ENCODE peak calls at places on chromosome 4, in five cellular contexts. U is mesenchymal stem cell, H is H9, Q is fibroblast of lung, P is HCT116. V is an unnamed sample.

GRCh38 chr4:107814758-107815552 is 9.8 kb upstream of the SGMS2 start:
- DNase-seq in U (no peak), H (no peak), Q (no peak), P (no peak), V (no peak)

GRCh38 chr4:24771241-24771640 is 24.1 kb upstream of the SOD3 start:
- DNase-seq in U (no peak), H (no peak), Q (peak), P (no peak), V (no peak)

GRCh38 chr4:137531951-137532868 is at the start of gene PCDH18:
- DNase-seq in U (peak), H (peak), Q (peak), P (no peak), V (peak)

GRCh38 chr4:89939464-89939863 is 44.8 kb downstream of the MMRN1 start:
- DNase-seq in U (no peak), H (no peak), Q (peak), P (no peak), V (no peak)

GRCh38 chr4:82903737-82904136 is 3.2 kb downstream of the THAP9 start:
- DNase-seq in U (no peak), H (no peak), Q (no peak), P (no peak), V (no peak)

GRCh38 chr4:88457307-88458090 is 580 bp downstream of the HERC5 start:
- DNase-seq in U (peak), H (peak), Q (no peak), P (peak), V (peak)

GRCh38 chr4:173478884-173479283 is 51.1 kb downstream of the HAND2 start:
- DNase-seq in U (no peak), H (no peak), Q (no peak), P (no peak), V (no peak)

GRCh38 chr4:80253510-80253909 is 13.0 kb upstream of the FGF5 start:
- DNase-seq in U (no peak), H (no peak), Q (no peak), P (no peak), V (no peak)

GRCh38 chr4:127783971-127784519 is 1.9 kb downstream of the HSPA4L start:
- DNase-seq in U (no peak), H (no peak), Q (no peak), P (no peak), V (no peak)

GRCh38 chr4:31349907-31350306 is 629.7 kb downstream of the PCDH7 start:
- DNase-seq in U (no peak), H (no peak), Q (no peak), P (no peak), V (no peak)

GRCh38 chr4:77481856-77482255 is 123.8 kb upstream of the CXCL13 start:
- DNase-seq in U (no peak), H (no peak), Q (peak), P (no peak), V (no peak)

GRCh38 chr4:126969360-126969759 is 663.4 kb upstream of the INTU start:
- DNase-seq in U (peak), H (no peak), Q (peak), P (no peak), V (no peak)

GRCh38 chr4:41067369-41067768 is 147.0 kb downstream of the APBB2 start:
- DNase-seq in U (peak), H (no peak), Q (peak), P (no peak), V (no peak)

GRCh38 chr4:156656911-156657310 is 314.7 kb downstream of the PDGFC start:
- DNase-seq in U (no peak), H (no peak), Q (peak), P (no peak), V (no peak)

GRCh38 chr4:54226399-54227260 is 2.5 kb upstream of the PDGFRA start:
- DNase-seq in U (peak), H (peak), Q (peak), P (no peak), V (peak)

GRCh38 chr4:1171306-1172227 is 816 bp downstream of the SPON2 start:
- DNase-seq in U (no peak), H (peak), Q (no peak), P (no peak), V (peak)

GRCh38 chr4:152780267-152780811 is 585 bp downstream of the ARFIP1 start:
- DNase-seq in U (peak), H (no peak), Q (no peak), P (no peak), V (peak)

GRCh38 chr4:146051724-146052396 is 113.2 kb upstream of the ZNF827 start:
- DNase-seq in U (no peak), H (no peak), Q (peak), P (no peak), V (no peak)

GRCh38 chr4:156422576-156422975 is 468.9 kb upstream of the CTSO start:
- DNase-seq in U (no peak), H (no peak), Q (peak), P (no peak), V (no peak)

GRCh38 chr4:113474017-113474416 is 287.5 kb downstream of the CAMK2D start:
- DNase-seq in U (peak), H (no peak), Q (peak), P (peak), V (no peak)

GRCh38 chr4:166252487-166253402 is 379.7 kb downstream of the TLL1 start:
- DNase-seq in U (peak), H (no peak), Q (peak), P (peak), V (peak)

GRCh38 chr4:88467392-88467791 is 10.5 kb downstream of the HERC5 start:
- DNase-seq in U (no peak), H (no peak), Q (no peak), P (no peak), V (no peak)

GRCh38 chr4:77488882-77489281 is 116.7 kb upstream of the CXCL13 start:
- DNase-seq in U (no peak), H (no peak), Q (no peak), P (no peak), V (no peak)

GRCh38 chr4:169315530-169316306 is 45.0 kb upstream of the SH3RF1 start:
- DNase-seq in U (peak), H (no peak), Q (peak), P (no peak), V (peak)

GRCh38 chr4:76803522-76803921 is 94.4 kb downstream of the SOWAHB start:
- DNase-seq in U (peak), H (no peak), Q (peak), P (no peak), V (no peak)

GRCh38 chr4:169922632-169923276 is 103.4 kb downstream of the MFAP3L start:
- DNase-seq in U (no peak), H (no peak), Q (no peak), P (no peak), V (no peak)

GRCh38 chr4:160810415-160810814 is 1353.4 kb downstream of the FSTL5 start:
- DNase-seq in U (no peak), H (no peak), Q (no peak), P (no peak), V (no peak)

GRCh38 chr4:104487105-104487504 is 7.6 kb downstream of the CXXC4 start:
- DNase-seq in U (no peak), H (no peak), Q (no peak), P (no peak), V (peak)

GRCh38 chr4:123510666-123511065 is 114.1 kb downstream of the SPRY1 start:
- DNase-seq in U (no peak), H (no peak), Q (no peak), P (no peak), V (no peak)

GRCh38 chr4:118849867-118850812 is 14.2 kb upstream of the SEC24D start:
- DNase-seq in U (peak), H (peak), Q (peak), P (no peak), V (peak)

GRCh38 chr4:41670530-41670929 is 78.0 kb downstream of the PHOX2B start:
- DNase-seq in U (no peak), H (no peak), Q (no peak), P (no peak), V (no peak)

GRCh38 chr4:113311047-113311446 is 261.6 kb downstream of the ANK2 start:
- DNase-seq in U (no peak), H (no peak), Q (no peak), P (peak), V (no peak)

GRCh38 chr4:74004668-74005067 is 6.2 kb upstream of the CXCL5 start:
- DNase-seq in U (no peak), H (no peak), Q (no peak), P (no peak), V (no peak)

GRCh38 chr4:187270154-187270553 is 546.5 kb upstream of the FAT1 start:
- DNase-seq in U (peak), H (no peak), Q (no peak), P (no peak), V (no peak)

GRCh38 chr4:1321486-1321885 is 25.5 kb upstream of the UVSSA start:
- DNase-seq in U (no peak), H (no peak), Q (no peak), P (no peak), V (no peak)

GRCh38 chr4:6938237-6938636 is 28.6 kb downstream of the TBC1D14 start:
- DNase-seq in U (no peak), H (no peak), Q (no peak), P (no peak), V (no peak)

GRCh38 chr4:120922390-120923200 is at the start of gene PRDM5:
- DNase-seq in U (peak), H (peak), Q (peak), P (no peak), V (peak)

GRCh38 chr4:123667496-123667895 is 270.9 kb downstream of the SPRY1 start:
- DNase-seq in U (no peak), H (no peak), Q (peak), P (no peak), V (no peak)

GRCh38 chr4:10173039-10173753 is 56.6 kb upstream of the WDR1 start:
- DNase-seq in U (no peak), H (peak), Q (peak), P (no peak), V (no peak)

DNA sequence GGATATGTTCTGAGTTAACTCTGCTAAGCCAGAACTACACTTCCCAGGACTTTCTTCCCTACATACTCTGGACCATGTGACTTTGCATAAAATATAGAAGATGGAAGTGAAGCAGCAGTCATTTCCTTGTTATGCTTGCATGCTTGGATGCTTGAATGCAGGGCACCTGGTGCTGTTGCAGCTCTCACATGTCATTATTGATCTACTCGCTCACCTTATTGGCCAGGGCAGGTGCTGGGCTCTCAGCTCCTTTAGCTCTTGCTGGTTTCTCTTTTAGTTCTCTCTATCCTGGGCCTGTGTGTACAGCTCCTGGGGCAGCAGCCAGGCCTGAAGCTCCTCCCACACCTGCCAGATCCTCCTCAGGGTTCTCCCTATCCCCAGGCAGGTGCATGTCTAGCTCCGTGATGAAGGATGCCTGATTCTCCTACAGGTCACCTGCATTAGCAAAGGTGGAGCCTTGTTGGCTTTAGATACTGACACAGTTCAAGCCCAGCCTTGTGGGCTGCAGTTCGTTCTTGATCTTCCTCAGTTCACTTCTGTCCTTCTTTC is 53.3 kb downstream of the MED28 start:
- DNase-seq in U (no peak), H (no peak), Q (no peak), P (no peak), V (no peak)
- H2AFZ ChIP-seq in U (no peak), H (no peak), Q (no peak), P (no peak), V (no peak)

GRCh38 chr4:37815591-37815990 is 10.9 kb upstream of the PGM2 start:
- DNase-seq in U (no peak), H (no peak), Q (no peak), P (no peak), V (no peak)
- H2AFZ ChIP-seq in U (no peak), H (no peak), Q (no peak), P (no peak), V (peak)

GRCh38 chr4:3305610-3306371 is 13.0 kb downstream of the RGS12 start:
- DNase-seq in U (peak), H (no peak), Q (no peak), P (no peak), V (no peak)

GRCh38 chr4:3307486-3307885 is 14.7 kb downstream of the RGS12 start:
- DNase-seq in U (no peak), H (no peak), Q (no peak), P (no peak), V (no peak)

GRCh38 chr4:3304831-3305609 is 12.2 kb downstream of the RGS12 start:
- DNase-seq in U (no peak), H (peak), Q (peak), P (no peak), V (no peak)

GRCh38 chr4:3307060-3307459 is 14.2 kb downstream of the RGS12 start:
- DNase-seq in U (no peak), H (no peak), Q (no peak), P (no peak), V (no peak)

GRCh38 chr4:3306465-3306864 is 13.6 kb downstream of the RGS12 start:
- DNase-seq in U (no peak), H (no peak), Q (no peak), P (no peak), V (no peak)
- H2AFZ ChIP-seq in U (no peak), H (no peak), Q (no peak), P (no peak), V (no peak)

GRCh38 chr4:94208268-94208667 is 603 bp downstream of the SMARCAD1 start:
- DNase-seq in U (no peak), H (no peak), Q (peak), P (no peak), V (no peak)
- H2AFZ ChIP-seq in U (no peak), H (no peak), Q (peak), P (no peak), V (peak)

V was measured in GM23338.